ENCODE peak calls at places on chromosomes 16 and 17, in five cellular contexts. One of them, this sample, is unnamed.

GRCh38 chr17:7462474-7463367 is 16.7 kb downstream of the ZBTB4 start:
- DNase-seq in astrocyte: no peak
- DNase-seq in stimulated activated CD4-positive, alpha-beta T cell treated with anti-CD3 and anti-CD28 coated beads, Interleukin-4, amount 100 ng/mL, for 4 hours: no peak
- DNase-seq in NCI-H69: no peak
- DNase-seq in RWPE1: no peak
- DNase-seq in this sample: no peak

GRCh38 chr17:76032073-76032779 is 5.1 kb upstream of the EVPL start:
- DNase-seq in astrocyte: no peak
- DNase-seq in stimulated activated CD4-positive, alpha-beta T cell treated with anti-CD3 and anti-CD28 coated beads, Interleukin-4, amount 100 ng/mL, for 4 hours: no peak
- DNase-seq in NCI-H69: peak
- DNase-seq in RWPE1: no peak
- DNase-seq in this sample: no peak

GRCh38 chr16:1635070-1635469 is 22.9 kb downstream of the CRAMP1 start:
- DNase-seq in astrocyte: no peak
- DNase-seq in stimulated activated CD4-positive, alpha-beta T cell treated with anti-CD3 and anti-CD28 coated beads, Interleukin-4, amount 100 ng/mL, for 4 hours: no peak
- DNase-seq in NCI-H69: no peak
- DNase-seq in RWPE1: no peak
- DNase-seq in this sample: no peak

GRCh38 chr17:83080641-83081560 is 1.5 kb downstream of the METRNL start:
- DNase-seq in astrocyte: no peak
- DNase-seq in stimulated activated CD4-positive, alpha-beta T cell treated with anti-CD3 and anti-CD28 coated beads, Interleukin-4, amount 100 ng/mL, for 4 hours: peak
- DNase-seq in NCI-H69: no peak
- DNase-seq in RWPE1: no peak
- DNase-seq in this sample: no peak

GRCh38 chr17:50689251-50689650 is 18.5 kb downstream of the ANKRD40 start:
- DNase-seq in astrocyte: peak
- DNase-seq in stimulated activated CD4-positive, alpha-beta T cell treated with anti-CD3 and anti-CD28 coated beads, Interleukin-4, amount 100 ng/mL, for 4 hours: no peak
- DNase-seq in NCI-H69: no peak
- DNase-seq in RWPE1: no peak
- DNase-seq in this sample: no peak

GRCh38 chr17:57823469-57824401 is 26.1 kb downstream of the MRPS23 start:
- DNase-seq in astrocyte: peak
- DNase-seq in stimulated activated CD4-positive, alpha-beta T cell treated with anti-CD3 and anti-CD28 coated beads, Interleukin-4, amount 100 ng/mL, for 4 hours: no peak
- DNase-seq in NCI-H69: peak
- DNase-seq in RWPE1: no peak
- DNase-seq in this sample: no peak

GRCh38 chr16:10738231-10739077 is 5.2 kb upstream of the NUBP1 start:
- DNase-seq in astrocyte: peak
- DNase-seq in stimulated activated CD4-positive, alpha-beta T cell treated with anti-CD3 and anti-CD28 coated beads, Interleukin-4, amount 100 ng/mL, for 4 hours: peak
- DNase-seq in NCI-H69: peak
- DNase-seq in RWPE1: no peak
- DNase-seq in this sample: peak

GRCh38 chr17:74212913-74213791 is at the start of gene TTYH2:
- DNase-seq in astrocyte: peak
- DNase-seq in stimulated activated CD4-positive, alpha-beta T cell treated with anti-CD3 and anti-CD28 coated beads, Interleukin-4, amount 100 ng/mL, for 4 hours: peak
- DNase-seq in NCI-H69: peak
- DNase-seq in RWPE1: peak
- DNase-seq in this sample: no peak

GRCh38 chr17:63492940-63493339 is 16.1 kb downstream of the ACE start:
- DNase-seq in astrocyte: no peak
- DNase-seq in stimulated activated CD4-positive, alpha-beta T cell treated with anti-CD3 and anti-CD28 coated beads, Interleukin-4, amount 100 ng/mL, for 4 hours: no peak
- DNase-seq in NCI-H69: no peak
- DNase-seq in RWPE1: no peak
- DNase-seq in this sample: no peak

GRCh38 chr17:57463103-57463885 is 207.0 kb downstream of the MSI2 start:
- DNase-seq in astrocyte: peak
- DNase-seq in stimulated activated CD4-positive, alpha-beta T cell treated with anti-CD3 and anti-CD28 coated beads, Interleukin-4, amount 100 ng/mL, for 4 hours: peak
- DNase-seq in NCI-H69: peak
- DNase-seq in RWPE1: no peak
- DNase-seq in this sample: no peak

GRCh38 chr16:89739383-89739782 is 18.0 kb downstream of the ZNF276 start:
- DNase-seq in astrocyte: no peak
- DNase-seq in stimulated activated CD4-positive, alpha-beta T cell treated with anti-CD3 and anti-CD28 coated beads, Interleukin-4, amount 100 ng/mL, for 4 hours: no peak
- DNase-seq in NCI-H69: no peak
- DNase-seq in RWPE1: no peak
- DNase-seq in this sample: no peak

GRCh38 chr17:55743103-55743679 is 7.7 kb upstream of the PCTP start:
- DNase-seq in astrocyte: peak
- DNase-seq in stimulated activated CD4-positive, alpha-beta T cell treated with anti-CD3 and anti-CD28 coated beads, Interleukin-4, amount 100 ng/mL, for 4 hours: no peak
- DNase-seq in NCI-H69: peak
- DNase-seq in RWPE1: peak
- DNase-seq in this sample: peak

GRCh38 chr17:36975922-36976515 is 27.3 kb downstream of the AATF start:
- DNase-seq in astrocyte: no peak
- DNase-seq in stimulated activated CD4-positive, alpha-beta T cell treated with anti-CD3 and anti-CD28 coated beads, Interleukin-4, amount 100 ng/mL, for 4 hours: no peak
- DNase-seq in NCI-H69: no peak
- DNase-seq in RWPE1: no peak
- DNase-seq in this sample: no peak

GRCh38 chr16:88534731-88535141 is 35.5 kb upstream of the ZC3H18 start:
- DNase-seq in astrocyte: peak
- DNase-seq in stimulated activated CD4-positive, alpha-beta T cell treated with anti-CD3 and anti-CD28 coated beads, Interleukin-4, amount 100 ng/mL, for 4 hours: peak
- DNase-seq in NCI-H69: no peak
- DNase-seq in RWPE1: peak
- DNase-seq in this sample: no peak

GRCh38 chr17:17661834-17662233 is 19.4 kb upstream of the RAI1 start:
- DNase-seq in astrocyte: no peak
- DNase-seq in stimulated activated CD4-positive, alpha-beta T cell treated with anti-CD3 and anti-CD28 coated beads, Interleukin-4, amount 100 ng/mL, for 4 hours: no peak
- DNase-seq in NCI-H69: no peak
- DNase-seq in RWPE1: no peak
- DNase-seq in this sample: no peak

GRCh38 chr17:50365649-50366393 is 7.2 kb downstream of the MRPL27 start:
- DNase-seq in astrocyte: no peak
- DNase-seq in stimulated activated CD4-positive, alpha-beta T cell treated with anti-CD3 and anti-CD28 coated beads, Interleukin-4, amount 100 ng/mL, for 4 hours: no peak
- DNase-seq in NCI-H69: no peak
- DNase-seq in RWPE1: no peak
- DNase-seq in this sample: no peak

GRCh38 chr17:29158515-29159275 is 21.5 kb downstream of the MYO18A start:
- DNase-seq in astrocyte: peak
- DNase-seq in stimulated activated CD4-positive, alpha-beta T cell treated with anti-CD3 and anti-CD28 coated beads, Interleukin-4, amount 100 ng/mL, for 4 hours: no peak
- DNase-seq in NCI-H69: no peak
- DNase-seq in RWPE1: no peak
- DNase-seq in this sample: no peak

GRCh38 chr17:6327007-6327406 is 107.9 kb downstream of the AIPL1 start:
- DNase-seq in astrocyte: no peak
- DNase-seq in stimulated activated CD4-positive, alpha-beta T cell treated with anti-CD3 and anti-CD28 coated beads, Interleukin-4, amount 100 ng/mL, for 4 hours: no peak
- DNase-seq in NCI-H69: peak
- DNase-seq in RWPE1: no peak
- DNase-seq in this sample: no peak

GRCh38 chr16:27920391-27920891 is 143.1 kb downstream of the GSG1L start:
- DNase-seq in astrocyte: no peak
- DNase-seq in stimulated activated CD4-positive, alpha-beta T cell treated with anti-CD3 and anti-CD28 coated beads, Interleukin-4, amount 100 ng/mL, for 4 hours: no peak
- DNase-seq in NCI-H69: peak
- DNase-seq in RWPE1: peak
- DNase-seq in this sample: no peak

GRCh38 chr17:3916013-3916696 is at the start of gene P2RX1:
- DNase-seq in astrocyte: no peak
- DNase-seq in stimulated activated CD4-positive, alpha-beta T cell treated with anti-CD3 and anti-CD28 coated beads, Interleukin-4, amount 100 ng/mL, for 4 hours: no peak
- DNase-seq in NCI-H69: no peak
- DNase-seq in RWPE1: no peak
- DNase-seq in this sample: no peak

GRCh38 chr16:554640-555413 is 5.4 kb upstream of the PRR35 start:
- DNase-seq in astrocyte: peak
- DNase-seq in stimulated activated CD4-positive, alpha-beta T cell treated with anti-CD3 and anti-CD28 coated beads, Interleukin-4, amount 100 ng/mL, for 4 hours: no peak
- DNase-seq in NCI-H69: no peak
- DNase-seq in RWPE1: peak
- DNase-seq in this sample: no peak

GRCh38 chr17:1031711-1032110 is 34.8 kb downstream of the TIMM22 start:
- DNase-seq in astrocyte: peak
- DNase-seq in stimulated activated CD4-positive, alpha-beta T cell treated with anti-CD3 and anti-CD28 coated beads, Interleukin-4, amount 100 ng/mL, for 4 hours: no peak
- DNase-seq in NCI-H69: no peak
- DNase-seq in RWPE1: no peak
- DNase-seq in this sample: no peak

GRCh38 chr16:83145297-83145696 is 518.5 kb downstream of the CDH13 start:
- DNase-seq in astrocyte: no peak
- DNase-seq in stimulated activated CD4-positive, alpha-beta T cell treated with anti-CD3 and anti-CD28 coated beads, Interleukin-4, amount 100 ng/mL, for 4 hours: no peak
- DNase-seq in NCI-H69: no peak
- DNase-seq in RWPE1: no peak
- DNase-seq in this sample: no peak

GRCh38 chr17:7587420-7587786 is 2.5 kb downstream of the SOX15 start:
- DNase-seq in astrocyte: peak
- DNase-seq in stimulated activated CD4-positive, alpha-beta T cell treated with anti-CD3 and anti-CD28 coated beads, Interleukin-4, amount 100 ng/mL, for 4 hours: no peak
- DNase-seq in NCI-H69: no peak
- DNase-seq in RWPE1: peak
- DNase-seq in this sample: no peak

GRCh38 chr16:12874135-12874534 is 27.3 kb upstream of the SHISA9 start:
- DNase-seq in astrocyte: peak
- DNase-seq in stimulated activated CD4-positive, alpha-beta T cell treated with anti-CD3 and anti-CD28 coated beads, Interleukin-4, amount 100 ng/mL, for 4 hours: no peak
- DNase-seq in NCI-H69: no peak
- DNase-seq in RWPE1: peak
- DNase-seq in this sample: no peak

GRCh38 chr17:70375406-70375805 is 206.1 kb downstream of the KCNJ2 start:
- DNase-seq in astrocyte: no peak
- DNase-seq in stimulated activated CD4-positive, alpha-beta T cell treated with anti-CD3 and anti-CD28 coated beads, Interleukin-4, amount 100 ng/mL, for 4 hours: no peak
- DNase-seq in NCI-H69: no peak
- DNase-seq in RWPE1: no peak
- DNase-seq in this sample: no peak

GRCh38 chr17:56319531-56319930 is 166.3 kb downstream of the ANKFN1 start:
- DNase-seq in astrocyte: peak
- DNase-seq in stimulated activated CD4-positive, alpha-beta T cell treated with anti-CD3 and anti-CD28 coated beads, Interleukin-4, amount 100 ng/mL, for 4 hours: no peak
- DNase-seq in NCI-H69: peak
- DNase-seq in RWPE1: peak
- DNase-seq in this sample: peak

GRCh38 chr17:32878211-32878610 is 1.3 kb upstream of the MYO1D start:
- DNase-seq in astrocyte: peak
- DNase-seq in stimulated activated CD4-positive, alpha-beta T cell treated with anti-CD3 and anti-CD28 coated beads, Interleukin-4, amount 100 ng/mL, for 4 hours: no peak
- DNase-seq in NCI-H69: no peak
- DNase-seq in RWPE1: no peak
- DNase-seq in this sample: no peak